ENCODE peak calls at places on chromosomes 4 and X, in four cellular contexts. W is anterior cingulate cortex, H is tibial artery, C is EH. K is an unnamed sample.

GRCh38 chr4:181745933-181746627 is 497.1 kb upstream of the TENM3 start:
- DNase-seq in H (no peak), C (peak), W (no peak), K (no peak)

GRCh38 chr4:176323511-176324160 is 3.9 kb downstream of the SPCS3 start:
- DNase-seq in H (no peak), C (no peak), W (no peak), K (no peak)

GRCh38 chr4:113684534-113685091 is 76.9 kb downstream of the CAMK2D start:
- DNase-seq in C (peak), W (no peak), H (peak), K (peak)

GRCh38 chr4:151099976-151100417 is 569 bp downstream of the RPS3A start:
- DNase-seq in H (no peak), W (peak), C (peak), K (no peak)

GRCh38 chr4:4884611-4885010 is 25.1 kb downstream of the MSX1 start:
- DNase-seq in W (no peak), H (no peak), C (no peak), K (no peak)

GRCh38 chr4:17997129-17997528 is 24.4 kb downstream of the LCORL start:
- DNase-seq in H (no peak), W (no peak), C (no peak), K (no peak)

GRCh38 chr4:51836531-51836930 is 6.4 kb upstream of the DCUN1D4 start:
- DNase-seq in C (peak), W (no peak), H (no peak), K (peak)

GRCh38 chr4:156290811-156291210 is 337.1 kb upstream of the CTSO start:
- DNase-seq in H (no peak), C (peak), W (no peak), K (no peak)

GRCh38 chr4:156195914-156196313 is 242.2 kb upstream of the CTSO start:
- DNase-seq in W (no peak), C (no peak), H (no peak), K (peak)

GRCh38 chr4:3657917-3658913 is 108.0 kb upstream of the ADRA2C start:
- DNase-seq in C (peak), W (no peak), H (peak), K (no peak)

GRCh38 chrX:68261060-68261672 is 172.1 kb downstream of the OPHN1 start:
- DNase-seq in H (peak), C (peak), W (no peak), K (peak)

GRCh38 chr4:85603437-85604336 is 128.7 kb downstream of the ARHGAP24 start:
- DNase-seq in C (peak), W (no peak), H (no peak), K (no peak)

GRCh38 chr4:108370291-108370690 is 201.6 kb upstream of the LEF1 start:
- DNase-seq in C (no peak), H (no peak), W (no peak), K (no peak)

GRCh38 chr4:41466249-41466648 is 71.7 kb upstream of the LIMCH1 start:
- DNase-seq in H (no peak), W (no peak), C (no peak), K (no peak)

GRCh38 chrX:150062292-150063137 is 124.2 kb upstream of the EOLA2 start:
- DNase-seq in W (no peak), C (peak), H (peak), K (peak)

GRCh38 chr4:18291313-18291712 is 269.8 kb upstream of the LCORL start:
- DNase-seq in H (no peak), W (no peak), C (no peak), K (no peak)

GRCh38 chr4:102824398-102824797 is 3.0 kb downstream of the UBE2D3 start:
- DNase-seq in H (no peak), C (no peak), W (no peak), K (no peak)

GRCh38 chr4:147194107-147194506 is 248.4 kb upstream of the TTC29 start:
- DNase-seq in C (no peak), W (no peak), H (no peak), K (no peak)

GRCh38 chrX:66676990-66677389 is 38.1 kb upstream of the EDA2R start:
- DNase-seq in H (no peak), W (no peak), C (peak), K (no peak)

GRCh38 chr4:73862357-73862756 is 6.8 kb upstream of the CXCL1 start:
- DNase-seq in C (peak), W (no peak), H (no peak), K (no peak)

GRCh38 chrX:12771445-12772069 is 19.7 kb upstream of the PRPS2 start:
- DNase-seq in C (peak), W (no peak), H (peak), K (peak)

GRCh38 chr4:5368426-5368825 is 317.1 kb downstream of the STK32B start:
- DNase-seq in H (no peak), W (no peak), C (no peak), K (no peak)

GRCh38 chr4:43837171-43837570 is 611.4 kb downstream of the KCTD8 start:
- DNase-seq in H (no peak), C (no peak), W (no peak), K (no peak)

GRCh38 chr4:119105605-119106004 is 30.0 kb upstream of the MYOZ2 start:
- DNase-seq in H (no peak), C (peak), W (no peak), K (peak)

GRCh38 chr4:142984871-142985585 is 138.9 kb upstream of the INPP4B start:
- DNase-seq in C (peak), H (no peak), W (no peak), K (peak)

GRCh38 chr4:78543424-78544238 is 7.9 kb upstream of the ANXA3 start:
- DNase-seq in H (no peak), W (no peak), C (peak), K (no peak)